ENCODE peak calls at places on chromosomes 1 and 21, in five cellular contexts. U is right atrium auricular region, G is GM10248, T is iPS-NIHi11, M is DMS153. L is an unnamed sample.
A peak's percentile ranks its signal among the peaks of the same experiment; 100 is the strongest.

GRCh38 chr1:186531561-186532165 is 70.7 kb upstream of the PDC start:
- DNase-seq in U (no peak), G (no peak), T (no peak), M (no peak), L (no peak)

GRCh38 chr1:226692067-226692792 is 46.9 kb downstream of the ITPKB start:
- DNase-seq in U (no peak), G (no peak), T (no peak), M (no peak), L (no peak)

GRCh38 chr1:18466676-18467075 is 14.1 kb upstream of the KLHDC7A start:
- DNase-seq in U (no peak), G (no peak), T (no peak), M (no peak), L (no peak)

GRCh38 chr21:21199342-21200102 is 201.3 kb downstream of the NCAM2 start:
- DNase-seq in U (no peak), G (no peak), T (no peak), M (no peak), L (no peak)

GRCh38 chr1:113542221-113542701 is 151.9 kb downstream of the MAGI3 start:
- DNase-seq in U (no peak), G (no peak), T (no peak), M (no peak), L (no peak)

GRCh38 chr1:12314328-12314903 is 84.6 kb downstream of the VPS13D start:
- DNase-seq in U (no peak), G (peak; percentile 25), T (no peak), M (peak; percentile 27), L (peak; percentile 18)

GRCh38 chr1:228098323-228098931 is 4.7 kb downstream of the C1orf35 start:
- DNase-seq in U (no peak), G (peak; percentile 5), T (no peak), M (no peak), L (no peak)

GRCh38 chr1:59701376-59701775 is 113.4 kb upstream of the HOOK1 start:
- DNase-seq in U (no peak), G (no peak), T (no peak), M (no peak), L (no peak)

GRCh38 chr1:7505094-7505838 is 265.8 kb upstream of the VAMP3 start:
- DNase-seq in U (no peak), G (no peak), T (no peak), M (no peak), L (no peak)

GRCh38 chr1:31848381-31848897 is 32.6 kb upstream of the SPOCD1 start:
- DNase-seq in U (no peak), G (peak; percentile 47), T (no peak), M (no peak), L (peak; percentile 39)

GRCh38 chr1:151472852-151473731 is 13.8 kb upstream of the POGZ start:
- DNase-seq in U (peak; percentile 64), G (peak; percentile 54), T (peak; percentile 59), M (peak; percentile 82), L (peak; percentile 40)

GRCh38 chr1:68954841-68955240 is 458.0 kb upstream of the DEPDC1 start:
- DNase-seq in U (no peak), G (no peak), T (no peak), M (peak; percentile 81), L (no peak)

GRCh38 chr1:27372022-27372807 is 2.4 kb downstream of the FCN3 start:
- DNase-seq in U (no peak), G (no peak), T (no peak), M (no peak), L (no peak)

GRCh38 chr21:44618504-44618903 is 6.6 kb downstream of the KRTAP10-8 start:
- DNase-seq in U (peak; percentile 58), G (no peak), T (peak; percentile 51), M (no peak), L (no peak)

GRCh38 chr1:246724725-246725095 is 501 bp downstream of the SCCPDH start:
- DNase-seq in U (no peak), G (peak; percentile 35), T (peak; percentile 43), M (no peak), L (peak; percentile 23)

GRCh38 chr1:181190362-181191035 is 102.0 kb downstream of the IER5 start:
- DNase-seq in U (no peak), G (no peak), T (peak; percentile 32), M (peak; percentile 23), L (no peak)